ENCODE peak calls at places on chromosomes 16 and 17, in nine cellular contexts. V is transverse colon, D is prostate gland, M is HCT116, S is vagina, W is stomach, Y is breast epithelium, B is GM23338, N is K562. E is an unnamed sample. For H3K4me1, the result is how much of the 10 kb centered on the place peaks cover.

GRCh38 chr16:55569025-55569424 is 2.5 kb downstream of the CAPNS2 start:
- DNase-seq in V (no peak), D (no peak), M (no peak), S (no peak), W (no peak), Y (no peak), B (no peak), N (no peak), E (no peak)

GRCh38 chr17:49361129-49361901 is 735 bp downstream of the ZNF652 start:
- DNase-seq in V (peak), D (peak), M (no peak), S (no peak), W (peak), Y (peak), B (peak), N (peak), E (no peak)

GRCh38 chr17:65332375-65332774 is 195.2 kb downstream of the RGS9 start:
- DNase-seq in V (no peak), D (no peak), M (peak), S (no peak), W (no peak), Y (no peak), B (peak), N (no peak), E (no peak)

GRCh38 chr16:69106491-69107291 is 1.2 kb downstream of the HAS3 start:
- DNase-seq in V (peak), D (no peak), M (no peak), S (no peak), W (no peak), Y (no peak), B (peak), N (no peak), E (peak)

GRCh38 chr17:33657181-33657580 is 364.1 kb upstream of the ASIC2 start:
- DNase-seq in V (no peak), D (no peak), M (no peak), S (no peak), W (no peak), Y (no peak), B (no peak), N (no peak), E (no peak)

GRCh38 chr17:78933959-78934568 is 8.9 kb upstream of the TIMP2 start:
- DNase-seq in V (peak), D (peak), M (no peak), S (no peak), W (peak), Y (peak), B (peak), N (no peak), E (peak)

GRCh38 chr17:77897741-77898301 is 60.7 kb upstream of the TNRC6C start:
- DNase-seq in V (no peak), D (no peak), M (no peak), S (no peak), W (no peak), Y (no peak), B (no peak), N (no peak), E (no peak)

GRCh38 chr16:70381604-70382342 is 35.1 kb downstream of the DDX19A start:
- DNase-seq in V (no peak), D (no peak), M (no peak), S (no peak), W (no peak), Y (no peak), B (no peak), N (no peak), E (no peak)

GRCh38 chr16:88071908-88072307 is 120.7 kb downstream of the BANP start:
- DNase-seq in V (no peak), D (no peak), M (no peak), S (no peak), W (no peak), Y (no peak), B (no peak), N (no peak), E (no peak)

GRCh38 chr17:3594056-3594810 is 15.0 kb downstream of the TRPV1 start:
- DNase-seq in V (no peak), D (no peak), M (no peak), S (no peak), W (no peak), Y (no peak), B (no peak), N (no peak), E (no peak)

GRCh38 chr17:79645777-79646088 is 34.9 kb upstream of the RBFOX3 start:
- DNase-seq in V (no peak), D (no peak), M (no peak), S (peak), W (peak), Y (no peak), B (no peak), N (no peak), E (no peak)

GRCh38 chr17:35797370-35797769 is 1.9 kb upstream of the MMP28 start:
- DNase-seq in V (no peak), D (no peak), M (no peak), S (peak), W (no peak), Y (no peak), B (no peak), N (no peak), E (no peak)

GRCh38 chr16:65154321-65154720 is 32.5 kb upstream of the CDH11 start:
- DNase-seq in V (no peak), D (no peak), M (no peak), S (no peak), W (no peak), Y (no peak), B (peak), N (no peak), E (no peak)

GRCh38 chr17:65807361-65807760 is 245.9 kb upstream of the AXIN2 start:
- DNase-seq in V (no peak), D (no peak), M (no peak), S (no peak), W (no peak), Y (no peak), B (no peak), N (no peak), E (no peak)

GRCh38 chr17:73010414-73010813 is 82.1 kb downstream of the SLC39A11 start:
- DNase-seq in V (no peak), D (no peak), M (no peak), S (no peak), W (no peak), Y (no peak), B (no peak), N (no peak), E (no peak)

GRCh38 chr16:7938175-7938574 is 605.5 kb downstream of the RBFOX1 start:
- DNase-seq in V (no peak), D (no peak), M (no peak), S (no peak), W (no peak), Y (no peak), B (no peak), N (no peak), E (no peak)

GRCh38 chr16:67674851-67675578 is 8.4 kb downstream of the C16orf86 start:
- DNase-seq in V (no peak), D (no peak), M (no peak), S (no peak), W (no peak), Y (no peak), B (no peak), N (no peak), E (no peak)

GRCh38 chr17:42312285-42313130 is 24.2 kb downstream of the STAT5A start:
- DNase-seq in V (peak), D (peak), M (no peak), S (no peak), W (peak), Y (peak), B (peak), N (peak), E (peak)
- H3K4me1 ChIP-seq in V (under half), D (under half), M (under half), S (under half), W (half or more), Y (under half), B (under half), N (half or more), E (under half)

DNA sequence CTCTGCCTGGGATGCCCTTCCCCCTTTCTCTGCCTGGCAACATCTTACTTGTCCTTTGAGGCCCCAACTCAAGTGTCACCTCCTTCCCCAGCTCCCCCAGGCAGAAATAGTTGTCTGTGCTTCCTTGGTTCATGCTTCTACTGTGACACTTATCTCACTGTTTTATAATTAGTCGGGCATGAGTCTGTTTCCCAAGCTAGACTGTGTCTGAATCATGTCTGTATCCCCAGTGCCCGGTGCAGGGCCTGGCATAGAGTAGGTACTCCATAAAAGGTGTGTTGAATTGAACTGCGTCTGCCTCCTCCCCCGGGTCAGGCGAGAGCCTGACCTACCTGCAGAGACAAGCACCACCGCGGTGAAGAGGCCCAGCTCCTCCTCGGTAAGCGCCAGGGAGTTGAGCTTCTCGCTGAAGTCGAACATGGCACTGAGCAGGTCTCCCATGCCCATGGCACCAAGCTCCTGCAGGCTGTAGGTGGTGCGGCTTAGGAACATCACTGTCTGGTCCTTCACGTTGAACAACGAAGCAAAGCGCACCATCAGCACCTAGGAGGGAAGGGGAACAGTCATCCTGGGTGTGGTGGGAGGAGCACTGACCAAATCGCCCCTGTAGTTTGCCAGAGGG is 6.7 kb downstream of the NR1D1 start:
- DNase-seq in V (no peak), D (no peak), M (no peak), S (no peak), W (no peak), Y (peak), B (no peak), N (no peak), E (no peak)
- TF ChIP-seq POLR2AphosphoS5 in V (no peak), D (no peak), M (no peak), S (no peak), W (no peak), Y (no peak), B (no peak), N (no peak), E (no peak)

DNA sequence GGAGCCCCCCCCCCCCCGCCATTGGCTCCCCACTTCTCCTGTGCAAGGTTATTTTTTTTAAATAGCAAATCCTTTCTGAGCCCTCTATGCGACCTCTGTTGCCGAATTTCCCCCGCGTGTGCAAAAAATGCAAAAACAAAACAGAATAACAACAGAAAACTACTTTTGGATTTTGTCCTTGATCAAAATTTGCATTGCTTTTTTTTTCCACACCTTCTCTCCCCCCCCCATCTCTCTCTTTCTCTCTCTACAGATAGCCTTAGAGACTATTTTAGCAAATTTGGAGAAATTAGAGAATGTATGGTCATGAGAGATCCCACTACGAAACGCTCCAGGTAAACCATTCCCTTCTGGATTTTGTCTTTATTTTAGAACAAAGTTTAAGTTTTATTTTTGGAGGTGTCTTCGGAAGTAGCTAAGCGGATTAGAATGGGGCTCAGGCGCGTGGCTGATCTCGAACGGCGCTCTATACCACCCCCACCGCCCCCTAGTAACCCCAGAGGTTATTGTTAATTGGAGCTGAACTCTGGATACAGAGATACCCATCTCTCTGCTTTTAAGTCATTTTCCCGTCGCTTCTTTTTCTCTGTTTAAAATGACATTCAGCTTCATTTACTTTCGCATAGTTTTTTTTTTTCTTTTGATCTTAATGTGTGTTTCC is 1.0 kb downstream of the MSI2 start:
- DNase-seq in V (peak), D (peak), M (no peak), S (no peak), W (no peak), Y (no peak), B (peak), N (peak), E (no peak)
- H3K4me1 ChIP-seq in V (under half), D (under half), M (under half), S (under half), W (under half), Y (under half), B (under half), N (under half), E (under half)

DNA sequence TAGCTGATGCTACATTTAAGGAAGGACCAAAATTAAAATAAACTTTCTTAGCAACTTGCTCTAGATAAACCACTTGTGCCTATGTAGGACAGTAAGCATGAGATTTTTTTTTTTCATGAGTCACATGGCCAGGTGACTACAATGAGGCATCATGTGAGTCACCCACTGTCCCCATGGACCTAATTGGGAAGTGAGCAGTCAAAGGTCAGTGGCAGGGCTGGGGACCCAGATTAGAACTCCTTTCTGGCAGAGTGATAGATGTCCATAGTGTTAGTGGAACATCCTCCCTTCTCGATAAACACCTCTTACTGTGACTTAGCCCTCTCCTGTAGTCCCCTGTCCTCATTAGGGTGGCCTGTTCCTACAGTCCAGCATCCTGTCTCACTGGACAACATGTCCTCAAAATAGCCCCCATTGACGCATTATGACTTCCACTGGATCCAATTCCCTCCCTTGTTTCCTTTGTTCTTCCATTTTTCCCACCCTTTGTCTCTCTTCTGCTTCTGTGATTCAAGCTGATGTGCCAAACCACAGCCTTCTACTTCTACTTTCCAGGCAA is 12.4 kb downstream of the ITGB3 start:
- DNase-seq in V (peak), D (no peak), M (no peak), S (no peak), W (no peak), Y (no peak), B (no peak), N (peak), E (no peak)
- TF ChIP-seq POLR2AphosphoS5 in V (peak), D (no peak), M (no peak), S (peak), W (no peak), Y (peak), B (no peak), N (peak), E (no peak)

DNA sequence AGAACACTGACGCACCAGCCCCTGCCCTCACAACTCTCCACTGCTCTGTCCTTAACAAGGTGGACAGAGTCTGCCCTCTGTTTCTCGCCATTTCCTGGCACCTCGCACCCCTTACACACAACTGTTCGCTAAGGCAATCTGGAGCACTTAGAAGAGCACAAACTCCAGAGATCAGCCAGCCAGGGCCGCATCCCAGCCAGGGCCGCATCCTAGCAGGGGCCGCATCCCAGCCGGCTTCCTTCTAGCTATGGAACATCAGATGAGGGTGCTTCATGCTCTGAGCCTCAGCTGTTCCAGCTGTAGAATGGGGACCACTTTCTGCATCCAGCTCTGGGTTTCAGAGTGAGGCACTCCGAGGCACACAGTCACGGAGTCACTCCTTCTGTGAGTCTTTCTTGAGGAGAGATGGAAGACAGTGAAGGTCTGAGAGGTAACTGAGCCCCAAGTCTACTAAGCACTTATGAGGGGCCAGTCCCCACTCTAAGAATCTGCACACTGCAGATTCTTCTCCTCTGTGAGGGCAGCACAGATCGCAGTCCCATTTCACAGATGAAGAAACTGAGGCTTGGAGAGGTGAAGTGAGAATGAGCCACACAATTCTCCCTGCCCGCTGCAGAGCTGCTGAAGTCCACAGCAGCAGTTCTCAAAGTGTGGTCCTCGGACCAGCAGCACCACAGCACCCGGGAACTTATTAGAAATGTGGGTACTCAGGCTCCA is 20.9 kb downstream of the COTL1 start:
- DNase-seq in V (no peak), D (no peak), M (no peak), S (no peak), W (no peak), Y (no peak), B (no peak), N (no peak), E (no peak)
- H3K4me1 ChIP-seq in V (under half), D (under half), M (under half), S (under half), W (half or more), Y (under half), B (under half), N (half or more), E (under half)

GRCh38 chr17:81173354-81173753 is 7.3 kb upstream of the AATK start:
- DNase-seq in V (no peak), D (no peak), M (no peak), S (no peak), W (no peak), Y (no peak), B (no peak), N (no peak), E (no peak)
- TF ChIP-seq POLR2AphosphoS5 in V (no peak), D (no peak), M (no peak), S (no peak), W (no peak), Y (no peak), B (no peak), N (no peak), E (no peak)

GRCh38 chr16:57799619-57800212 is 2.6 kb downstream of the KIFC3 start:
- DNase-seq in V (no peak), D (no peak), M (no peak), S (no peak), W (no peak), Y (no peak), B (no peak), N (no peak), E (no peak)

GRCh38 chr16:57798953-57799618 is 3.2 kb downstream of the KIFC3 start:
- DNase-seq in V (no peak), D (no peak), M (no peak), S (no peak), W (peak), Y (no peak), B (no peak), N (no peak), E (no peak)

GRCh38 chr16:57797216-57797525 is 5.1 kb downstream of the KIFC3 start:
- DNase-seq in V (no peak), D (no peak), M (no peak), S (no peak), W (no peak), Y (no peak), B (no peak), N (no peak), E (no peak)

GRCh38 chr16:57798267-57798810 is 4.0 kb downstream of the KIFC3 start:
- DNase-seq in V (no peak), D (no peak), M (no peak), S (no peak), W (no peak), Y (no peak), B (no peak), N (no peak), E (no peak)

GRCh38 chr16:57797526-57798266 is 4.6 kb downstream of the KIFC3 start:
- DNase-seq in V (no peak), D (peak), M (no peak), S (no peak), W (peak), Y (peak), B (peak), N (no peak), E (no peak)
- H3K4me1 ChIP-seq in V (under half), D (under half), M (half or more), S (under half), W (half or more), Y (under half), B (under half), N (under half), E (half or more)